ENCODE peak calls at places on chromosomes 5 and 9, in ten cellular contexts. D is transverse colon, Y is Peyer's patch, B is GM12865, L is astrocyte of the spinal cord, U is neural progenitor cell, S is heart left ventricle, R is lung, P is tibial nerve, M is pancreas. Z is an unnamed sample.

GRCh38 chr5:83528439-83528769 is 56.9 kb downstream of the VCAN start:
- DNase-seq in S (no peak), M (no peak), L (no peak), U (no peak), P (no peak), Y (no peak), R (no peak), B (no peak), D (no peak), Z (no peak)

GRCh38 chr5:60196382-60197113 is 303.0 kb upstream of the PDE4D start:
- DNase-seq in D (no peak), P (peak), R (no peak), U (no peak), L (peak), B (no peak), Y (no peak), M (no peak), S (no peak), Z (peak)

GRCh38 chr9:127451681-127452480 is 571 bp downstream of the LRSAM1 start:
- DNase-seq in M (peak), S (peak), P (no peak), L (peak), R (peak), D (peak), B (peak), U (peak), Y (peak), Z (peak)

GRCh38 chr5:143648696-143649095 is 163.3 kb upstream of the HMHB1 start:
- DNase-seq in D (no peak), P (no peak), Y (no peak), S (no peak), B (peak), R (no peak), M (no peak), L (no peak), U (no peak), Z (no peak)

GRCh38 chr5:43627028-43627427 is 24.0 kb downstream of the NNT start:
- DNase-seq in M (no peak), B (peak), P (peak), S (peak), Y (no peak), U (peak), D (peak), R (no peak), L (peak), Z (peak)

GRCh38 chr5:163261647-163262269 is 175.6 kb upstream of the CCNG1 start:
- DNase-seq in P (no peak), R (no peak), D (no peak), Y (no peak), M (no peak), U (no peak), L (no peak), S (no peak), B (peak), Z (no peak)

GRCh38 chr9:136944519-136945332 is at the start of the genes C8G and FBXW5:
- DNase-seq in R (peak), D (peak), P (peak), L (peak), M (peak), S (peak), U (peak), B (peak), Y (peak), Z (peak)

GRCh38 chr5:133449181-133449580 is 163.2 kb downstream of the FSTL4 start:
- DNase-seq in Y (no peak), R (no peak), D (no peak), S (no peak), M (no peak), L (no peak), P (no peak), U (no peak), B (no peak), Z (no peak)

GRCh38 chr5:31172881-31173280 is 20.6 kb upstream of the CDH6 start:
- DNase-seq in L (no peak), S (no peak), U (no peak), D (no peak), R (no peak), B (no peak), M (no peak), Y (no peak), P (no peak), Z (no peak)

GRCh38 chr5:177545487-177546261 is 8.7 kb downstream of the FAM193B start:
- DNase-seq in Y (no peak), U (no peak), L (no peak), S (peak), M (no peak), D (peak), B (no peak), P (peak), R (peak), Z (peak)

GRCh38 chr5:139368613-139369012 is 14.5 kb downstream of the SLC23A1 start:
- DNase-seq in Y (no peak), R (no peak), D (no peak), B (no peak), U (no peak), P (no peak), S (no peak), L (peak), M (no peak), Z (no peak)

GRCh38 chr5:31663519-31663918 is 24.6 kb downstream of the PDZD2 start:
- DNase-seq in P (peak), S (peak), M (no peak), Y (no peak), B (no peak), L (peak), U (no peak), D (no peak), R (no peak), Z (peak)

GRCh38 chr5:10655686-10656075 is 91.8 kb downstream of the ANKRD33B start:
- DNase-seq in D (no peak), B (no peak), U (no peak), P (no peak), L (no peak), S (no peak), R (no peak), Y (no peak), M (no peak), Z (no peak)

GRCh38 chr9:130668196-130668595 is 3.8 kb downstream of the PRDM12 start:
- DNase-seq in L (no peak), R (no peak), U (no peak), M (no peak), P (no peak), Y (no peak), D (no peak), B (no peak), S (no peak), Z (no peak)

GRCh38 chr9:130665431-130666392 is 1.3 kb downstream of the PRDM12 start:
- DNase-seq in R (no peak), U (peak), Y (no peak), S (no peak), L (no peak), D (no peak), M (no peak), P (no peak), B (no peak), Z (no peak)

GRCh38 chr9:130665029-130665430 is 636 bp downstream of the PRDM12 start:
- DNase-seq in M (no peak), S (no peak), U (peak), B (no peak), R (no peak), L (no peak), D (no peak), Y (no peak), P (no peak), Z (no peak)

GRCh38 chr9:130667117-130667430 is 2.7 kb downstream of the PRDM12 start:
- DNase-seq in D (no peak), S (no peak), U (no peak), L (no peak), M (no peak), R (no peak), B (no peak), Y (no peak), P (no peak), Z (no peak)

GRCh38 chr9:130666393-130667116 is 2.2 kb downstream of the PRDM12 start:
- DNase-seq in L (no peak), M (no peak), S (no peak), D (no peak), Y (no peak), P (no peak), U (peak), B (no peak), R (no peak), Z (no peak)
- H3K4me3 ChIP-seq in L (no peak), M (no peak), S (no peak), D (no peak), Y (no peak), P (no peak), U (peak), B (no peak), R (no peak), Z (no peak)

GRCh38 chr9:109653470-109653869 is 126.5 kb upstream of the PALM2AKAP2 start:
- DNase-seq in Y (no peak), U (no peak), M (no peak), S (no peak), R (no peak), P (no peak), B (no peak), D (no peak), L (no peak), Z (no peak)
- TF ChIP-seq CTCF in Y (no peak), U (no peak), M (no peak), S (no peak), R (no peak), P (no peak), B (no peak), D (no peak), L (no peak), Z (no peak)

GRCh38 chr5:142012792-142013388 is at the start of gene GNPDA1:
- DNase-seq in P (peak), M (peak), L (peak), U (peak), B (peak), R (peak), Y (peak), D (peak), S (peak), Z (peak)
- H3K4me3 ChIP-seq in P (peak), M (peak), L (peak), U (peak), B (peak), R (peak), Y (peak), D (peak), S (peak), Z (peak)

DNA sequence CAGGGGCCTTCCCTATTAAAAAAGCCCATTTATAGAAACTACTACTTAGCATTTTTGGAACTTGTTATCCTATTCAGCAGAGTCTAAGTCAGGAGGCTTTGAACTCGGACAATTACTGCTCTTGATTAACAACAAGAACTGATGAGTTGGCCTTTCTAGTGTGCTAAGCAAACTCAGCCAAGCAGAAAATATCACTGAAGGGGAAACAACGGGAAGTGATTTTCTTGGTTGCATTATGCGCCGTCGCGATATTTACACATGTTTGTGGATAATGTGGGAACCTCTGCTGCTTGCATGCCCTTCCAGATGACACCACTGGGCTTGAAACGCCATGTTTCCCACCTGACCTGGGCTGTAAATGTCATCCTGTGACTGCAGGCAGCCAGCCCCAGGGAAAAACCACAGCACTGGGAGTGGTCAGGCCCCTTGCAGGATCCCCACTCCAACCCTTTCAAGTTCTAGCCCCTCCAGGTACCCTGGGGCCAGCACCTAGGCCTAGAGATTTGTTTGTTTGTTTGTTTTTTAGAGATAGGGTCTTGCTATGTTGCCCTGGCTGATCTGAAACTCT is 205.4 kb downstream of the PAX5 start:
- DNase-seq in L (no peak), U (no peak), B (no peak), R (no peak), D (no peak), M (no peak), P (no peak), Y (no peak), S (no peak), Z (no peak)
- TF ChIP-seq CTCF in L (no peak), U (no peak), B (no peak), R (no peak), D (no peak), M (no peak), P (no peak), Y (no peak), S (no peak), Z (no peak)

GRCh38 chr9:112752334-112753110 is 2.0 kb downstream of the SNX30 start:
- DNase-seq in R (no peak), Y (no peak), S (no peak), B (no peak), L (no peak), U (no peak), P (no peak), M (no peak), D (no peak), Z (no peak)

GRCh38 chr9:112753725-112754124 is 3.2 kb downstream of the SNX30 start:
- DNase-seq in R (no peak), M (no peak), D (no peak), P (no peak), L (peak), Y (no peak), B (no peak), S (no peak), U (no peak), Z (peak)

GRCh38 chr9:112755059-112755458 is 4.5 kb downstream of the SNX30 start:
- DNase-seq in Y (no peak), L (no peak), S (no peak), R (peak), U (no peak), B (no peak), P (no peak), M (no peak), D (peak), Z (no peak)

GRCh38 chr9:112755675-112756074 is 5.1 kb downstream of the SNX30 start:
- DNase-seq in S (no peak), L (no peak), R (peak), B (no peak), U (no peak), M (no peak), D (no peak), P (no peak), Y (no peak), Z (no peak)

GRCh38 chr9:112754578-112754977 is 4.0 kb downstream of the SNX30 start:
- DNase-seq in S (no peak), P (no peak), Y (no peak), D (no peak), R (no peak), U (no peak), L (no peak), B (peak), M (no peak), Z (peak)
- H3K4me3 ChIP-seq in S (no peak), P (no peak), Y (no peak), D (no peak), R (no peak), U (no peak), L (no peak), B (no peak), M (no peak), Z (no peak)

DNA sequence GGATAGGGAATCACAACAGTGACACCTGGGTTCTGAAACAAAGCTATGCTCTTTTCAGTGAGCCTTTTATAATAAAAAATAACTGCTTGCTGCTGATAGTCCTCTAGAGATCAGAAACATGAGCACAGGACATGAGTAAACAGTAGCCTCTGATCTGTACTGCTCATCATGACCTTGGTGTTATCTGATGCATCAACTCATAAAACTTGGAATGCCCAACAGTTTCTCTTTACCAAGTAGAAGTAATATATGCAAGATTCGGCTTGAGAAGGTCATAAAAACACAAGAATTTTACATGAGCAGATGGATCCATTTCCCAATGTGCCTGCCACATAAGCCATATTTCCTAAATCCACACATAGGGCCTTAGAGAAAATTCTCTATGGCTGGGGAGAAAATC is 318.3 kb upstream of the GRAMD2B start:
- DNase-seq in S (no peak), M (no peak), Y (no peak), P (no peak), D (no peak), L (no peak), U (no peak), B (no peak), R (no peak), Z (peak)
- TF ChIP-seq CTCF in S (no peak), M (no peak), Y (no peak), P (no peak), D (no peak), L (no peak), U (no peak), B (no peak), R (no peak), Z (no peak)

Z was measured in fibroblast of mammary gland.